ENCODE peak calls at places on chromosomes 16 and 17, in seven cellular contexts. One of them, this sample, is unnamed. For H3K79me1, the result is how much of the 10 kb centered on the place peaks cover.

GRCh38 chr17:79677646-79678045 is 53.1 kb upstream of the ENPP7 start:
- DNase-seq in neuronal stem cell: no peak
- DNase-seq in mesenchymal stem cell: no peak
- DNase-seq in trophoblast cell: no peak
- DNase-seq in mesendoderm: no peak
- DNase-seq in H9: no peak
- DNase-seq in IMR-90: no peak
- DNase-seq in this sample: no peak

GRCh38 chr17:62134397-62134796 is 69.3 kb upstream of the MED13 start:
- DNase-seq in neuronal stem cell: no peak
- DNase-seq in mesenchymal stem cell: peak
- DNase-seq in trophoblast cell: peak
- DNase-seq in mesendoderm: peak
- DNase-seq in H9: no peak
- DNase-seq in IMR-90: peak
- DNase-seq in this sample: no peak

GRCh38 chr17:50184057-50184456 is 17.4 kb downstream of the COL1A1 start:
- DNase-seq in neuronal stem cell: no peak
- DNase-seq in mesenchymal stem cell: peak
- DNase-seq in trophoblast cell: no peak
- DNase-seq in mesendoderm: peak
- DNase-seq in H9: no peak
- DNase-seq in IMR-90: peak
- DNase-seq in this sample: no peak

GRCh38 chr17:43367588-43368242 is 31.1 kb upstream of the ARL4D start:
- DNase-seq in neuronal stem cell: peak
- DNase-seq in mesenchymal stem cell: peak
- DNase-seq in trophoblast cell: peak
- DNase-seq in mesendoderm: peak
- DNase-seq in H9: peak
- DNase-seq in IMR-90: peak
- DNase-seq in this sample: peak

GRCh38 chr17:51299859-51300258 is 39.5 kb downstream of the UTP18 start:
- DNase-seq in neuronal stem cell: no peak
- DNase-seq in mesenchymal stem cell: no peak
- DNase-seq in trophoblast cell: no peak
- DNase-seq in mesendoderm: no peak
- DNase-seq in H9: no peak
- DNase-seq in IMR-90: no peak
- DNase-seq in this sample: no peak

GRCh38 chr17:17877548-17878358 is 41.0 kb upstream of the SREBF1 start:
- DNase-seq in neuronal stem cell: peak
- DNase-seq in mesenchymal stem cell: peak
- DNase-seq in trophoblast cell: no peak
- DNase-seq in mesendoderm: peak
- DNase-seq in H9: peak
- DNase-seq in IMR-90: peak
- DNase-seq in this sample: no peak

GRCh38 chr16:16143038-16143763 is 80.1 kb downstream of the ABCC6 start:
- DNase-seq in neuronal stem cell: no peak
- DNase-seq in mesenchymal stem cell: peak
- DNase-seq in trophoblast cell: peak
- DNase-seq in mesendoderm: peak
- DNase-seq in H9: peak
- DNase-seq in IMR-90: no peak
- DNase-seq in this sample: peak

GRCh38 chr17:74368341-74369152 is 1.2 kb downstream of the GPR142 start:
- DNase-seq in neuronal stem cell: peak
- DNase-seq in mesenchymal stem cell: peak
- DNase-seq in trophoblast cell: peak
- DNase-seq in mesendoderm: peak
- DNase-seq in H9: peak
- DNase-seq in IMR-90: peak
- DNase-seq in this sample: peak

GRCh38 chr16:49332589-49333267 is 40.9 kb upstream of the C16orf78 start:
- DNase-seq in neuronal stem cell: no peak
- DNase-seq in mesenchymal stem cell: no peak
- DNase-seq in trophoblast cell: no peak
- DNase-seq in mesendoderm: peak
- DNase-seq in H9: no peak
- DNase-seq in IMR-90: no peak
- DNase-seq in this sample: no peak

GRCh38 chr17:60455378-60455777 is 33.1 kb downstream of the CHCT1 start:
- DNase-seq in neuronal stem cell: no peak
- DNase-seq in mesenchymal stem cell: no peak
- DNase-seq in trophoblast cell: no peak
- DNase-seq in mesendoderm: no peak
- DNase-seq in H9: no peak
- DNase-seq in IMR-90: peak
- DNase-seq in this sample: no peak

GRCh38 chr16:4273858-4274291 is 1.1 kb upstream of the TFAP4 start:
- DNase-seq in neuronal stem cell: peak
- DNase-seq in mesenchymal stem cell: peak
- DNase-seq in trophoblast cell: peak
- DNase-seq in mesendoderm: peak
- DNase-seq in H9: peak
- DNase-seq in IMR-90: peak
- DNase-seq in this sample: peak

GRCh38 chr17:2143332-2143731 is 88.4 kb downstream of the HIC1 start:
- DNase-seq in neuronal stem cell: no peak
- DNase-seq in mesenchymal stem cell: no peak
- DNase-seq in trophoblast cell: no peak
- DNase-seq in mesendoderm: no peak
- DNase-seq in H9: no peak
- DNase-seq in IMR-90: no peak
- DNase-seq in this sample: no peak

GRCh38 chr16:50354629-50355456 is 13.9 kb downstream of the BRD7 start:
- DNase-seq in neuronal stem cell: no peak
- DNase-seq in mesenchymal stem cell: peak
- DNase-seq in trophoblast cell: peak
- DNase-seq in mesendoderm: peak
- DNase-seq in H9: no peak
- DNase-seq in IMR-90: no peak
- DNase-seq in this sample: no peak

GRCh38 chr17:15409721-15410247 is 57.6 kb downstream of the CDRT4 start:
- DNase-seq in neuronal stem cell: no peak
- DNase-seq in mesenchymal stem cell: peak
- DNase-seq in trophoblast cell: peak
- DNase-seq in mesendoderm: no peak
- DNase-seq in H9: no peak
- DNase-seq in IMR-90: peak
- DNase-seq in this sample: no peak

GRCh38 chr16:29007865-29008593 is 23.2 kb downstream of the LAT start:
- DNase-seq in neuronal stem cell: no peak
- DNase-seq in mesenchymal stem cell: no peak
- DNase-seq in trophoblast cell: no peak
- DNase-seq in mesendoderm: no peak
- DNase-seq in H9: no peak
- DNase-seq in IMR-90: peak
- DNase-seq in this sample: no peak

GRCh38 chr16:89365044-89365467 is 125.3 kb downstream of the ANKRD11 start:
- DNase-seq in neuronal stem cell: no peak
- DNase-seq in mesenchymal stem cell: peak
- DNase-seq in trophoblast cell: peak
- DNase-seq in mesendoderm: no peak
- DNase-seq in H9: no peak
- DNase-seq in IMR-90: peak
- DNase-seq in this sample: no peak

DNA sequence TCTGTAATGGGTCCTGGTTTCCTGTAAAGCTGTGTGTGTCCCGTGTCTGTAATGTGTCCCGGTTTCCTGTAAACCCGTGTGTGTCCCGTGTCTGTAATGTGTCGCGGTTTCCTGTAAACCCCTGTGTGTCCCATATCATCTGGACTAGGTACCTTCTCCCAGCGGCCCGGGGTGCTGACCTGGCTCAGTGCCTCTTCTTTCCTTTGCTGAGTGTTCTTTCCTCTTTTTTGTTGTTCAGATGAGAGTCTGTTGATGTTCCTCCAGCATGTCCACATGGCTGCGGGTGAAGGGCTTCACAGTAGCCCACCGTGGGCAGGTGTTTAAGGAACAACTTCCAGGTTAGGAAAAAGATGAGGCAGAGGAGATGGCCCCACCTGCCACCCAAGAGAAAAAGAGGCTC is 46.6 kb upstream of the GNG13 start:
- DNase-seq in neuronal stem cell: no peak
- DNase-seq in mesenchymal stem cell: no peak
- DNase-seq in trophoblast cell: no peak
- DNase-seq in mesendoderm: no peak
- DNase-seq in H9: no peak
- DNase-seq in IMR-90: no peak
- DNase-seq in this sample: no peak
- H4K8ac ChIP-seq in neuronal stem cell: no peak
- H4K8ac ChIP-seq in mesenchymal stem cell: no peak
- H4K8ac ChIP-seq in trophoblast cell: no peak
- H4K8ac ChIP-seq in mesendoderm: no peak
- H4K8ac ChIP-seq in H9: no peak
- H4K8ac ChIP-seq in IMR-90: no peak
- H4K8ac ChIP-seq in this sample: no peak

GRCh38 chr17:64061157-64061898 is 40.9 kb upstream of the ICAM2 start:
- DNase-seq in neuronal stem cell: no peak
- DNase-seq in mesenchymal stem cell: no peak
- DNase-seq in trophoblast cell: peak
- DNase-seq in mesendoderm: no peak
- DNase-seq in H9: no peak
- DNase-seq in IMR-90: peak
- DNase-seq in this sample: no peak
- H3K79me1 ChIP-seq in neuronal stem cell: under half
- H3K79me1 ChIP-seq in mesenchymal stem cell: under half
- H3K79me1 ChIP-seq in trophoblast cell: under half
- H3K79me1 ChIP-seq in mesendoderm: under half
- H3K79me1 ChIP-seq in H9: under half
- H3K79me1 ChIP-seq in IMR-90: under half
- H3K79me1 ChIP-seq in this sample: under half

DNA sequence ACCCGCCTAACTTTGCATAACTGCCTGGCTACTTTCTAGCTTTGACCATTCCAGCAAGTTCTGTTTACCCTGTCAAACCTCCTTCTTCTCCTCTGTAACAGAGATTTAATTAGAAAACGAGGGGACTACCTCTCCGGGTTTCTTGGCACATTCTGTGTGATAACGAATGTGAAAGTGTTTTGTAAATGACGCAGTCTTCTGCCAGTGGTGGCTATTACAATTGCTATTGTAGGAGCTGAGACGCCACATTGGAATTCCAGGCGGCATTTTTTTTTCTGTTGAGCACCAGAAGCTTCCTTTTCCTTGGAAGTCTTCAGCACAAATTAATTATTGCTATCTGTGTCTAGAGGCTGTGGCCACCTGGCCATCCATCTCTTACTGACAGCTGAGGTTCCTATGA is 522.9 kb downstream of the HS3ST4 start:
- DNase-seq in neuronal stem cell: no peak
- DNase-seq in mesenchymal stem cell: no peak
- DNase-seq in trophoblast cell: no peak
- DNase-seq in mesendoderm: peak
- DNase-seq in H9: no peak
- DNase-seq in IMR-90: no peak
- DNase-seq in this sample: no peak
- H2BK5ac ChIP-seq in neuronal stem cell: no peak
- H2BK5ac ChIP-seq in mesenchymal stem cell: no peak
- H2BK5ac ChIP-seq in trophoblast cell: no peak
- H2BK5ac ChIP-seq in mesendoderm: no peak
- H2BK5ac ChIP-seq in H9: no peak
- H2BK5ac ChIP-seq in IMR-90: no peak
- H2BK5ac ChIP-seq in this sample: no peak

GRCh38 chr17:20306924-20307323 is 160.4 kb downstream of the LGALS9B start:
- DNase-seq in neuronal stem cell: no peak
- DNase-seq in mesenchymal stem cell: no peak
- DNase-seq in trophoblast cell: no peak
- DNase-seq in mesendoderm: no peak
- DNase-seq in H9: no peak
- DNase-seq in IMR-90: no peak
- DNase-seq in this sample: no peak
- H4K8ac ChIP-seq in neuronal stem cell: no peak
- H4K8ac ChIP-seq in mesenchymal stem cell: no peak
- H4K8ac ChIP-seq in trophoblast cell: no peak
- H4K8ac ChIP-seq in mesendoderm: no peak
- H4K8ac ChIP-seq in H9: no peak
- H4K8ac ChIP-seq in IMR-90: no peak
- H4K8ac ChIP-seq in this sample: no peak

GRCh38 chr17:77804796-77805426 is 153.6 kb upstream of the TNRC6C start:
- DNase-seq in neuronal stem cell: no peak
- DNase-seq in mesenchymal stem cell: no peak
- DNase-seq in trophoblast cell: no peak
- DNase-seq in mesendoderm: no peak
- DNase-seq in H9: no peak
- DNase-seq in IMR-90: no peak
- DNase-seq in this sample: no peak
- H3K79me1 ChIP-seq in neuronal stem cell: under half
- H3K79me1 ChIP-seq in mesenchymal stem cell: under half
- H3K79me1 ChIP-seq in trophoblast cell: under half
- H3K79me1 ChIP-seq in mesendoderm: under half
- H3K79me1 ChIP-seq in H9: under half
- H3K79me1 ChIP-seq in IMR-90: under half
- H3K79me1 ChIP-seq in this sample: under half

GRCh38 chr17:633133-633532 is 81.5 kb downstream of the VPS53 start:
- DNase-seq in neuronal stem cell: no peak
- DNase-seq in mesenchymal stem cell: peak
- DNase-seq in trophoblast cell: peak
- DNase-seq in mesendoderm: no peak
- DNase-seq in H9: no peak
- DNase-seq in IMR-90: no peak
- DNase-seq in this sample: no peak
- H2BK5ac ChIP-seq in neuronal stem cell: no peak
- H2BK5ac ChIP-seq in mesenchymal stem cell: no peak
- H2BK5ac ChIP-seq in trophoblast cell: peak
- H2BK5ac ChIP-seq in mesendoderm: no peak
- H2BK5ac ChIP-seq in H9: no peak
- H2BK5ac ChIP-seq in IMR-90: no peak
- H2BK5ac ChIP-seq in this sample: no peak

GRCh38 chr17:69916761-69917160 is 158.3 kb upstream of the KCNJ16 start:
- DNase-seq in neuronal stem cell: no peak
- DNase-seq in mesenchymal stem cell: no peak
- DNase-seq in trophoblast cell: no peak
- DNase-seq in mesendoderm: no peak
- DNase-seq in H9: no peak
- DNase-seq in IMR-90: no peak
- DNase-seq in this sample: no peak

GRCh38 chr17:69909389-69909788 is 165.6 kb upstream of the KCNJ16 start:
- DNase-seq in neuronal stem cell: no peak
- DNase-seq in mesenchymal stem cell: no peak
- DNase-seq in trophoblast cell: no peak
- DNase-seq in mesendoderm: no peak
- DNase-seq in H9: no peak
- DNase-seq in IMR-90: no peak
- DNase-seq in this sample: no peak

GRCh38 chr17:69908599-69909368 is 166.2 kb upstream of the KCNJ16 start:
- DNase-seq in neuronal stem cell: no peak
- DNase-seq in mesenchymal stem cell: no peak
- DNase-seq in trophoblast cell: peak
- DNase-seq in mesendoderm: no peak
- DNase-seq in H9: no peak
- DNase-seq in IMR-90: no peak
- DNase-seq in this sample: no peak

GRCh38 chr17:69912819-69913218 is 162.2 kb upstream of the KCNJ16 start:
- DNase-seq in neuronal stem cell: no peak
- DNase-seq in mesenchymal stem cell: no peak
- DNase-seq in trophoblast cell: no peak
- DNase-seq in mesendoderm: no peak
- DNase-seq in H9: no peak
- DNase-seq in IMR-90: no peak
- DNase-seq in this sample: no peak

GRCh38 chr17:69913241-69914015 is 161.6 kb upstream of the KCNJ16 start:
- DNase-seq in neuronal stem cell: no peak
- DNase-seq in mesenchymal stem cell: peak
- DNase-seq in trophoblast cell: no peak
- DNase-seq in mesendoderm: no peak
- DNase-seq in H9: no peak
- DNase-seq in IMR-90: peak
- DNase-seq in this sample: no peak
- H4K8ac ChIP-seq in neuronal stem cell: no peak
- H4K8ac ChIP-seq in mesenchymal stem cell: no peak
- H4K8ac ChIP-seq in trophoblast cell: no peak
- H4K8ac ChIP-seq in mesendoderm: no peak
- H4K8ac ChIP-seq in H9: no peak
- H4K8ac ChIP-seq in IMR-90: peak
- H4K8ac ChIP-seq in this sample: no peak

This sample was measured in H1.